ENCODE peak calls at places on chromosomes 2 and 18, in five cellular contexts. X is fibroblast of pulmonary artery, T is stomach, W is AG10803, G is left ventricle myocardium inferior. A is an unnamed sample.

GRCh38 chr2:6639870-6640639 is 225.7 kb downstream of the CMPK2 start:
- DNase-seq in X (no peak), T (no peak), G (no peak), W (no peak), A (no peak)

GRCh38 chr18:55334875-55335274 is 253.1 kb downstream of the TCF4 start:
- DNase-seq in G (peak; percentile 37), W (peak; percentile 62), T (no peak), X (no peak), A (no peak)

GRCh38 chr2:98669675-98670074 is 61.3 kb downstream of the MGAT4A start:
- DNase-seq in T (no peak), G (no peak), W (no peak), X (peak; percentile 9), A (no peak)

GRCh38 chr18:57107141-57107832 is 39.6 kb upstream of the BOD1L2 start:
- DNase-seq in W (peak; percentile 16), G (no peak), X (peak; percentile 52), T (no peak), A (no peak)

GRCh38 chr2:5803547-5803946 is 111.4 kb downstream of the SOX11 start:
- DNase-seq in T (no peak), X (no peak), W (peak; percentile 40), G (no peak), A (no peak)

GRCh38 chr2:60873381-60873780 is 8.0 kb upstream of the REL start:
- DNase-seq in W (no peak), X (no peak), G (no peak), T (no peak), A (peak; percentile 76)

GRCh38 chr2:152132321-152132720 is 33.5 kb upstream of the CACNB4 start:
- DNase-seq in G (no peak), X (peak; percentile 15), W (no peak), T (no peak), A (no peak)

GRCh38 chr2:202033317-202034248 is at the start of gene FZD7:
- DNase-seq in G (peak; percentile 94), X (peak; percentile 89), T (peak; percentile 91), W (peak; percentile 95), A (peak; percentile 92)

GRCh38 chr18:35875566-35875965 is 96.9 kb upstream of the RMP24 start:
- DNase-seq in X (no peak), W (no peak), T (no peak), G (no peak), A (no peak)

GRCh38 chr18:36798738-36799473 is 29.9 kb downstream of the TPGS2 start:
- DNase-seq in X (no peak), G (no peak), W (no peak), T (no peak), A (no peak)

GRCh38 chr2:197813093-197813787 is 8.8 kb downstream of the PLCL1 start:
- DNase-seq in G (no peak), T (no peak), W (peak; percentile 45), X (peak; percentile 59), A (peak; percentile 14)

GRCh38 chr2:209696836-209697711 is 74.6 kb upstream of the UNC80 start:
- DNase-seq in X (no peak), T (no peak), G (no peak), W (no peak), A (peak; percentile 21)

GRCh38 chr2:241195506-241196130 is 7.1 kb downstream of the ANO7 start:
- DNase-seq in W (no peak), T (no peak), G (no peak), X (no peak), A (no peak)

GRCh38 chr2:112959109-112959591 is 18.7 kb upstream of the IL36G start:
- DNase-seq in W (no peak), X (peak; percentile 16), T (no peak), G (no peak), A (no peak)
- TF ChIP-seq CTCF in W (no peak), X (no peak), T (peak; percentile 7), G (peak; percentile 7), A (no peak)

DNA sequence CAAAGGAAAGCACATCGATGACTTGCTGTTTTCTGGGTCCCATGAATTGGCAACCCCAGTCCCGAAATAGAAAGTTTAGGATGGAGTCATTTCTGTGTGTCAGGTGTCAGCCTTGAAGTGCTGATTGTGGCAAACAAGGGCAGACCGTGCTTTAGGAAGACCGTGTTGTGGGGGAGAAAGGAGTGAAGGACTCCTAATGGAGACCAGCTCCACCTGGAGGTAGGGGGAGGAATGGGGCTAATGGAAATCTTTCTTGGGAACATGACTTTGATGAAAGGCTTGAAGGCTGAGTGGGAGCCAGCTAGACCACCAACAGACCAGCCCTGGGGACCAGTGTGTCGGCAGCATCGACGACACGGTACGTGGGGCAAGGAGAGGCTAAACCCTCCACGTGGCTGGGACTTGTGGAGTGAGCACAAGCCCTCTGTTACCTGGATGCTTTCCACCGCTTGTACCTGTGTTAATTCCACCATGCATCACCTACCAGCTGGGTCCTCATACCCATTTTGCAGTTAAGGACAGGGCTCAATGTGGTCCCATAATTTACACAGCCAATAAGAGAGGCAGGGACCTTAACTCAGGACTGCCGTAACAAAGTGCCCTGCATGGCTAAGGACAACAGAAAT is 104.2 kb downstream of the SH3BP4 start:
- DNase-seq in G (no peak), T (peak; percentile 46), X (peak; percentile 55), W (peak; percentile 22), A (no peak)
- TF ChIP-seq CTCF in G (peak; percentile 68), T (peak; percentile 60), X (peak; percentile 66), W (peak; percentile 52), A (no peak)

DNA sequence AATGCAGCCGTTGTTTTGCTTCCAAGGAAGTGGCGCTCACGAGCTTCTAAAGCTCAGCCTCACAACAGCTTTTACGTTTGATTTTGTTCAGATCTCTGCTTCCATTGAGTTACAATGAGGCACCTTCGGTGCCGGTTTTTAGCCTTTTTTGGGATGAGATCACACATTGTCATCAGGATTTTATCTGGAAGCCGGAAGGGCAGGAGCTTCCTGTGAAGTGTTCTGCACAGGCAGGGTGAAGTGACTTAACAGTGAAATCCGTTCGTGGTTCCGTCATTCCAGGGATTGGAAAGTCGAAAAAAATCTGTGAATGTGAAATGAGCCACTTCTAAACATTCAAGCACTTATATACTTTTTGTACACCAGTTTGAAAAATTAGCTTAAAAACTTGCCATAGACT is 209.9 kb downstream of the DCDC2C start:
- DNase-seq in G (no peak), X (no peak), T (no peak), W (no peak), A (no peak)
- TF ChIP-seq CTCF in G (no peak), X (no peak), T (no peak), W (no peak), A (no peak)

DNA sequence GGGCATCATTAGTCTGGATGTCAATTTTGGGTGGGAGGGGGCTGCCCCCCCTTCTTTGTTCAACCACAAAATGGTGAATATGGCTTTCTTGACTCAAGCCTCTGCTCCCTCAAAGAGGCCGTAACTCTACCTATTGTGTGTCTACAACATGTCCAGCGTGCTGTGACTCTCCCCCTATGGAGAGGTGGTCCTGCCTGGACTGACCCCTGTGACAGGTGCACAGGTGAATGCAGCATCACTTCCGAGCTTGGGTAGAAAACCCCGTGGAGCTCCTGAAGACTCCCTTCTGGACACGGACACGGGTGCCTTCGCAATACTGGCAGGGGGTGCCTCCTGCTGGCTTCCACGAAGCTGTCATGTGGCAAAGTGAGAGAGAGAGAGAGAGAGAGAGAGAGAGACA is 397.8 kb downstream of the GALR1 start:
- DNase-seq in W (no peak), X (no peak), T (no peak), G (no peak), A (no peak)
- TF ChIP-seq CTCF in W (no peak), X (no peak), T (no peak), G (no peak), A (no peak)

DNA sequence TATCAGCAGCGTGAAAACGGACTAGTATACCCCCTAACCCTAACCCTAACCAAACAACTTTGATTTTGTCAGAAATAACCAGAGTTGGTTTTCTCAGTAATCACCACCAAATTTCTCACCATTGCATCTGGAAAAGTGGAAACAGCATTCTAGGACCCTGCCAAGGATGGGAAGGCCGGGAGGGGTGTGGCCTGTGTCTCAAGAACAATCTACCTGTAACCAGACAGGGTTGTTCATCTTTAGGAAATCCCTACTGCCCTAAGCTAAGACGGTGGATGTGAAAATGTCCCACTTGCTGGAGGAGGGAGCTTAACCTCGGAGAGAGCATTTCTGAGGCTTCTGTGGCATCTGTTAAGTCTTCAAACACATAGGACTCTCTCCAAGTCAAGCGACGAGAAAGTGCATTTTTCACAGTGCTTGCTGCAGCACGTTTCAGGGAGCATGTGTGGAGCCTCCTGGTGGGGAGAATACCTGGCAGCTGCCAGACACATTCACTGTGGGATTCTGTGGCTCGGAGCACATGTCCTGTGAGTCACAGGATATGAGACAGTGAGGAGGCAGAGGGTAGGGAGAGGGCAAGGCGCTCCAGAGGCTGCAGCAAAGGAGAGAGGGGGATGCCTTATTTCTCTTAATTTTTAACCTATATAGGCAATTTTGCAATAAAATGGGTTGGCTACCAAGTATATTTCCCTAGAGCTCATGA is 207.5 kb downstream of the SPP2 start:
- DNase-seq in G (no peak), T (peak; percentile 46), X (peak; percentile 96), W (peak; percentile 98), A (no peak)
- TF ChIP-seq CTCF in G (peak; percentile 49), T (peak; percentile 25), X (peak; percentile 85), W (peak; percentile 79), A (no peak)

GRCh38 chr2:20103514-20103913 is 52.1 kb upstream of the LAPTM4A start:
- DNase-seq in G (no peak), T (no peak), W (peak; percentile 63), X (peak; percentile 43), A (no peak)
- TF ChIP-seq CTCF in G (no peak), T (peak; percentile 12), W (peak; percentile 58), X (peak; percentile 31), A (peak; percentile 33)